ENCODE peak calls at places on chromosomes 7 and 10, in nine cellular contexts. O is left ventricle myocardium inferior; N is activated CD4-positive, alpha-beta T cell treated with anti-CD3 and anti-CD28 coated beads for 24 hours; R is MCF 10A; Q is lung; A is heart left ventricle; Y is stimulated activated CD8-positive, alpha-beta memory T cell treated with anti-CD3 and anti-CD28 coated beads, Interleukin-2, amount 100 ng/mL, for 1 hour; E is psoas muscle; G is stimulated activated naive CD8-positive, alpha-beta T cell treated with anti-CD3 and anti-CD28 coated beads, Interleukin-15, Interleukin-2, amounts not matched to agents 100 U/mL and 50 U/mL, for 24 hours. M is an unnamed sample.

GRCh38 chr7:84294907-84295455 is 100.4 kb upstream of the SEMA3A start:
- DNase-seq in O (no peak), R (no peak), G (no peak), Q (no peak), N (no peak), E (no peak), A (no peak), Y (no peak), M (no peak)

GRCh38 chr10:131131726-131132561 is 179.6 kb downstream of the TCERG1L start:
- DNase-seq in Y (no peak), N (no peak), G (no peak), E (no peak), Q (no peak), A (no peak), O (peak), R (no peak), M (no peak)

GRCh38 chr10:3054816-3055202 is 12.5 kb upstream of the PFKP start:
- DNase-seq in Y (no peak), R (no peak), A (no peak), E (no peak), Q (no peak), G (no peak), N (no peak), O (no peak), M (no peak)

GRCh38 chr10:44860811-44861751 is 50.1 kb upstream of the TMEM72 start:
- DNase-seq in Y (no peak), Q (peak), N (no peak), E (peak), O (no peak), G (no peak), A (peak), R (no peak), M (peak)

GRCh38 chr7:6090738-6091505 is 59.7 kb downstream of the ANKRD61 start:
- DNase-seq in E (no peak), O (no peak), R (no peak), A (no peak), G (no peak), N (no peak), Q (no peak), Y (no peak), M (no peak)

GRCh38 chr10:61751599-61751998 is 88.9 kb downstream of the CABCOCO1 start:
- DNase-seq in E (no peak), A (no peak), Y (no peak), G (no peak), Q (no peak), O (no peak), R (no peak), N (no peak), M (no peak)

GRCh38 chr7:75534727-75535307 is 42.7 kb downstream of the SPDYE5 start:
- DNase-seq in Y (no peak), E (no peak), G (no peak), O (no peak), A (no peak), R (peak), Q (no peak), N (no peak), M (no peak)

GRCh38 chr7:138151731-138152577 is 75.7 kb downstream of the AKR1D1 start:
- DNase-seq in E (no peak), A (no peak), N (no peak), G (no peak), O (no peak), R (no peak), Q (no peak), Y (no peak), M (no peak)

GRCh38 chr7:128350708-128351295 is 7.1 kb upstream of the RBM28 start:
- DNase-seq in G (no peak), A (no peak), Y (no peak), Q (no peak), N (no peak), R (no peak), E (no peak), O (peak), M (no peak)